ENCODE peak calls at places on chromosomes 2 and 18, in ten cellular contexts. V is NCI-H1092 treated with DMSO at 0.1 percent for 48 hours; A is activated CD4-positive, alpha-beta T cell treated with anti-CD3 and anti-CD28 coated beads for 4 hours; P is NCI-H1105 treated with DMSO at 0.1 percent for 48 hours; R is KBM-7; C is DND-41; W is GM12865; L is progenitor cell of endocrine pancreas; X is ureter; I is DMS153. T is an unnamed sample.

GRCh38 chr18:13703899-13704298 is 22.5 kb downstream of the FAM210A start:
- DNase-seq in R (peak; percentile 41), X (no peak), L (no peak), V (no peak), P (no peak), C (no peak), W (peak; percentile 9), A (no peak), I (no peak), T (no peak)

GRCh38 chr2:218402491-218402901 is 2.8 kb downstream of the CTDSP1 start:
- DNase-seq in A (no peak), P (no peak), I (no peak), L (no peak), V (no peak), X (no peak), C (no peak), W (no peak), R (no peak), T (no peak)

GRCh38 chr2:8543412-8544167 is 138.3 kb upstream of the ID2 start:
- DNase-seq in V (no peak), X (peak; percentile 70), R (peak; percentile 90), P (no peak), L (no peak), A (peak; percentile 44), I (peak; percentile 43), C (peak; percentile 87), W (peak; percentile 96), T (no peak)

GRCh38 chr2:102235042-102235473 is 48.2 kb downstream of the IL1RL2 start:
- DNase-seq in L (no peak), A (no peak), R (no peak), C (no peak), P (no peak), V (no peak), W (no peak), I (no peak), X (no peak), T (no peak)

GRCh38 chr18:76376668-76377358 is 118.2 kb downstream of the ZNF516 start:
- DNase-seq in W (no peak), I (no peak), P (no peak), C (peak; percentile 93), A (peak; percentile 60), V (no peak), X (no peak), R (no peak), L (no peak), T (no peak)

GRCh38 chr18:25650201-25650941 is 298.4 kb upstream of the ZNF521 start:
- DNase-seq in L (no peak), A (no peak), W (peak; percentile 8), V (no peak), I (no peak), X (no peak), R (no peak), P (no peak), C (no peak), T (no peak)

GRCh38 chr2:3302751-3303582 is 74.7 kb downstream of the EIPR1 start:
- DNase-seq in X (no peak), L (no peak), P (no peak), W (no peak), I (no peak), V (peak; percentile 58), R (no peak), C (no peak), A (no peak), T (no peak)

GRCh38 chr2:7203056-7203467 is 285.9 kb downstream of the RNF144A start:
- DNase-seq in P (peak; percentile 76), I (peak; percentile 46), V (peak; percentile 53), L (peak; percentile 50), C (peak; percentile 63), A (peak; percentile 26), R (peak; percentile 48), X (peak; percentile 62), W (peak; percentile 74), T (no peak)

GRCh38 chr2:100272848-100273329 is 49.4 kb downstream of the LONRF2 start:
- DNase-seq in L (no peak), W (no peak), R (no peak), V (no peak), P (no peak), A (no peak), X (no peak), C (no peak), I (no peak), T (no peak)

GRCh38 chr2:9033385-9034175 is 30.1 kb upstream of the MBOAT2 start:
- DNase-seq in A (no peak), V (peak; percentile 39), R (peak; percentile 62), X (no peak), C (peak; percentile 83), L (no peak), W (no peak), P (no peak), I (peak; percentile 31), T (no peak)

T was measured in type B pancreatic cell.